ENCODE peak calls at places on chromosomes 1 and 21, in four cellular contexts. F is AG08395; U is stimulated activated effector memory CD8-positive, alpha-beta T cell treated with anti-CD3 and anti-CD28 coated beads, Interleukin-12 subunit alpha, Interleukin-12 subunit beta, amount 100 ng/mL, for 72 hours; C is A549. N is an unnamed sample.

GRCh38 chr1:4017636-4018365 is 117.7 kb upstream of the C1orf174 start:
- DNase-seq in U (no peak), C (no peak), F (no peak), N (no peak)

GRCh38 chr1:227788279-227789041 is 27.0 kb upstream of the PRSS38 start:
- DNase-seq in U (peak), C (no peak), F (peak), N (peak)

GRCh38 chr1:162973381-162973795 is 95.8 kb upstream of the RGS4 start:
- DNase-seq in F (peak), C (no peak), U (no peak), N (no peak)

GRCh38 chr21:34705032-34705431 is 36.2 kb downstream of the CLIC6 start:
- DNase-seq in U (no peak), F (no peak), C (no peak), N (no peak)

GRCh38 chr1:66246371-66247262 is 287.3 kb upstream of the SGIP1 start:
- DNase-seq in C (no peak), F (no peak), U (no peak), N (no peak)

GRCh38 chr1:111139234-111139955 is 498 bp downstream of the DRAM2 start:
- DNase-seq in F (peak), U (no peak), C (peak), N (peak)

GRCh38 chr1:22708777-22709176 is 1.9 kb upstream of the EPHB2 start:
- DNase-seq in F (no peak), U (no peak), C (no peak), N (no peak)

GRCh38 chr21:34072145-34073031 is 990 bp upstream of the MRPS6 start:
- DNase-seq in F (peak), C (no peak), U (peak), N (no peak)

GRCh38 chr1:166721145-166721544 is 118.1 kb upstream of the POGK start:
- DNase-seq in U (no peak), F (no peak), C (peak), N (no peak)

GRCh38 chr1:205074513-205074912 is 9.7 kb downstream of the TMEM81 start:
- DNase-seq in C (no peak), U (no peak), F (no peak), N (no peak)

GRCh38 chr21:44286716-44287632 is 1.3 kb downstream of the AIRE start:
- DNase-seq in C (no peak), U (no peak), F (no peak), N (peak)

GRCh38 chr1:234987415-234988159 is 141.1 kb downstream of the TOMM20 start:
- DNase-seq in C (peak), U (no peak), F (peak), N (peak)

N was measured in left ventricle myocardium superior.